ENCODE peak calls at places on chromosomes 1 and 21, in five cellular contexts. One of them, this sample, is unnamed.

GRCh38 chr1:232937741-232938375 is 12.6 kb upstream of the NTPCR start:
- DNase-seq in skeletal muscle cell: no peak
- DNase-seq in stromal cell of bone marrow: no peak
- DNase-seq in stimulated activated CD8-positive, alpha-beta memory T cell treated with anti-CD3 and anti-CD28 coated beads, Interleukin-15, amount 100 ng/mL, for 24 hours: no peak
- DNase-seq in cardiac fibroblast: no peak
- DNase-seq in this sample: no peak

GRCh38 chr1:202192770-202193613 is 607 bp upstream of the LGR6 start:
- DNase-seq in skeletal muscle cell: no peak
- DNase-seq in stromal cell of bone marrow: no peak
- DNase-seq in stimulated activated CD8-positive, alpha-beta memory T cell treated with anti-CD3 and anti-CD28 coated beads, Interleukin-15, amount 100 ng/mL, for 24 hours: peak
- DNase-seq in cardiac fibroblast: peak
- DNase-seq in this sample: peak

GRCh38 chr1:212366901-212367300 is 47.8 kb downstream of the PACC1 start:
- DNase-seq in skeletal muscle cell: no peak
- DNase-seq in stromal cell of bone marrow: peak
- DNase-seq in stimulated activated CD8-positive, alpha-beta memory T cell treated with anti-CD3 and anti-CD28 coated beads, Interleukin-15, amount 100 ng/mL, for 24 hours: no peak
- DNase-seq in cardiac fibroblast: peak
- DNase-seq in this sample: no peak

GRCh38 chr1:21553116-21553926 is 44.1 kb downstream of the ALPL start:
- DNase-seq in skeletal muscle cell: peak
- DNase-seq in stromal cell of bone marrow: no peak
- DNase-seq in stimulated activated CD8-positive, alpha-beta memory T cell treated with anti-CD3 and anti-CD28 coated beads, Interleukin-15, amount 100 ng/mL, for 24 hours: no peak
- DNase-seq in cardiac fibroblast: peak
- DNase-seq in this sample: no peak

GRCh38 chr1:33045814-33046213 is 9.1 kb upstream of the AK2 start:
- DNase-seq in skeletal muscle cell: no peak
- DNase-seq in stromal cell of bone marrow: no peak
- DNase-seq in stimulated activated CD8-positive, alpha-beta memory T cell treated with anti-CD3 and anti-CD28 coated beads, Interleukin-15, amount 100 ng/mL, for 24 hours: no peak
- DNase-seq in cardiac fibroblast: peak
- DNase-seq in this sample: no peak

GRCh38 chr21:41079159-41079558 is 88.8 kb upstream of the BACE2 start:
- DNase-seq in skeletal muscle cell: no peak
- DNase-seq in stromal cell of bone marrow: no peak
- DNase-seq in stimulated activated CD8-positive, alpha-beta memory T cell treated with anti-CD3 and anti-CD28 coated beads, Interleukin-15, amount 100 ng/mL, for 24 hours: no peak
- DNase-seq in cardiac fibroblast: no peak
- DNase-seq in this sample: no peak

GRCh38 chr21:39452207-39452964 is 616 bp downstream of the SH3BGR start:
- DNase-seq in skeletal muscle cell: peak
- DNase-seq in stromal cell of bone marrow: no peak
- DNase-seq in stimulated activated CD8-positive, alpha-beta memory T cell treated with anti-CD3 and anti-CD28 coated beads, Interleukin-15, amount 100 ng/mL, for 24 hours: no peak
- DNase-seq in cardiac fibroblast: peak
- DNase-seq in this sample: no peak

GRCh38 chr1:26468911-26469310 is 3.3 kb upstream of the HMGN2 start:
- DNase-seq in skeletal muscle cell: no peak
- DNase-seq in stromal cell of bone marrow: no peak
- DNase-seq in stimulated activated CD8-positive, alpha-beta memory T cell treated with anti-CD3 and anti-CD28 coated beads, Interleukin-15, amount 100 ng/mL, for 24 hours: no peak
- DNase-seq in cardiac fibroblast: no peak
- DNase-seq in this sample: no peak

GRCh38 chr1:179016694-179017382 is 8.9 kb upstream of the FAM20B start:
- DNase-seq in skeletal muscle cell: peak
- DNase-seq in stromal cell of bone marrow: peak
- DNase-seq in stimulated activated CD8-positive, alpha-beta memory T cell treated with anti-CD3 and anti-CD28 coated beads, Interleukin-15, amount 100 ng/mL, for 24 hours: no peak
- DNase-seq in cardiac fibroblast: peak
- DNase-seq in this sample: no peak

GRCh38 chr21:23401278-23401677 is 2206.0 kb downstream of the MRPL39 start:
- DNase-seq in skeletal muscle cell: no peak
- DNase-seq in stromal cell of bone marrow: no peak
- DNase-seq in stimulated activated CD8-positive, alpha-beta memory T cell treated with anti-CD3 and anti-CD28 coated beads, Interleukin-15, amount 100 ng/mL, for 24 hours: no peak
- DNase-seq in cardiac fibroblast: no peak
- DNase-seq in this sample: no peak

GRCh38 chr1:71240656-71241055 is 159.8 kb upstream of the ZRANB2 start:
- DNase-seq in skeletal muscle cell: peak
- DNase-seq in stromal cell of bone marrow: no peak
- DNase-seq in stimulated activated CD8-positive, alpha-beta memory T cell treated with anti-CD3 and anti-CD28 coated beads, Interleukin-15, amount 100 ng/mL, for 24 hours: no peak
- DNase-seq in cardiac fibroblast: peak
- DNase-seq in this sample: no peak

GRCh38 chr1:15180189-15180588 is 26.6 kb downstream of the TMEM51 start:
- DNase-seq in skeletal muscle cell: no peak
- DNase-seq in stromal cell of bone marrow: no peak
- DNase-seq in stimulated activated CD8-positive, alpha-beta memory T cell treated with anti-CD3 and anti-CD28 coated beads, Interleukin-15, amount 100 ng/mL, for 24 hours: no peak
- DNase-seq in cardiac fibroblast: no peak
- DNase-seq in this sample: no peak

GRCh38 chr1:180540697-180541594 is 17.8 kb upstream of the OVAAL start:
- DNase-seq in skeletal muscle cell: no peak
- DNase-seq in stromal cell of bone marrow: no peak
- DNase-seq in stimulated activated CD8-positive, alpha-beta memory T cell treated with anti-CD3 and anti-CD28 coated beads, Interleukin-15, amount 100 ng/mL, for 24 hours: no peak
- DNase-seq in cardiac fibroblast: peak
- DNase-seq in this sample: no peak

GRCh38 chr1:208461680-208462079 is 217.5 kb upstream of the PLXNA2 start:
- DNase-seq in skeletal muscle cell: no peak
- DNase-seq in stromal cell of bone marrow: no peak
- DNase-seq in stimulated activated CD8-positive, alpha-beta memory T cell treated with anti-CD3 and anti-CD28 coated beads, Interleukin-15, amount 100 ng/mL, for 24 hours: no peak
- DNase-seq in cardiac fibroblast: no peak
- DNase-seq in this sample: no peak

GRCh38 chr1:109644670-109645069 is 11.2 kb upstream of the GSTM4 start:
- DNase-seq in skeletal muscle cell: no peak
- DNase-seq in stromal cell of bone marrow: no peak
- DNase-seq in stimulated activated CD8-positive, alpha-beta memory T cell treated with anti-CD3 and anti-CD28 coated beads, Interleukin-15, amount 100 ng/mL, for 24 hours: no peak
- DNase-seq in cardiac fibroblast: no peak
- DNase-seq in this sample: no peak

GRCh38 chr1:108124622-108125311 is 75.4 kb downstream of the SLC25A24 start:
- DNase-seq in skeletal muscle cell: no peak
- DNase-seq in stromal cell of bone marrow: no peak
- DNase-seq in stimulated activated CD8-positive, alpha-beta memory T cell treated with anti-CD3 and anti-CD28 coated beads, Interleukin-15, amount 100 ng/mL, for 24 hours: no peak
- DNase-seq in cardiac fibroblast: no peak
- DNase-seq in this sample: no peak

GRCh38 chr1:178275553-178275952 is 181.6 kb downstream of the RASAL2 start:
- DNase-seq in skeletal muscle cell: no peak
- DNase-seq in stromal cell of bone marrow: no peak
- DNase-seq in stimulated activated CD8-positive, alpha-beta memory T cell treated with anti-CD3 and anti-CD28 coated beads, Interleukin-15, amount 100 ng/mL, for 24 hours: no peak
- DNase-seq in cardiac fibroblast: peak
- DNase-seq in this sample: no peak

GRCh38 chr1:185559684-185560310 is 174.4 kb upstream of the HMCN1 start:
- DNase-seq in skeletal muscle cell: no peak
- DNase-seq in stromal cell of bone marrow: peak
- DNase-seq in stimulated activated CD8-positive, alpha-beta memory T cell treated with anti-CD3 and anti-CD28 coated beads, Interleukin-15, amount 100 ng/mL, for 24 hours: no peak
- DNase-seq in cardiac fibroblast: peak
- DNase-seq in this sample: peak

GRCh38 chr1:59366352-59366751 is 69.5 kb downstream of the FGGY start:
- DNase-seq in skeletal muscle cell: no peak
- DNase-seq in stromal cell of bone marrow: no peak
- DNase-seq in stimulated activated CD8-positive, alpha-beta memory T cell treated with anti-CD3 and anti-CD28 coated beads, Interleukin-15, amount 100 ng/mL, for 24 hours: no peak
- DNase-seq in cardiac fibroblast: peak
- DNase-seq in this sample: no peak

GRCh38 chr1:204354579-204354978 is 5.2 kb downstream of the PLEKHA6 start:
- DNase-seq in skeletal muscle cell: no peak
- DNase-seq in stromal cell of bone marrow: no peak
- DNase-seq in stimulated activated CD8-positive, alpha-beta memory T cell treated with anti-CD3 and anti-CD28 coated beads, Interleukin-15, amount 100 ng/mL, for 24 hours: no peak
- DNase-seq in cardiac fibroblast: no peak
- DNase-seq in this sample: no peak

GRCh38 chr1:199272107-199272506 is 633.3 kb downstream of the PTPRC start:
- DNase-seq in skeletal muscle cell: peak
- DNase-seq in stromal cell of bone marrow: peak
- DNase-seq in stimulated activated CD8-positive, alpha-beta memory T cell treated with anti-CD3 and anti-CD28 coated beads, Interleukin-15, amount 100 ng/mL, for 24 hours: no peak
- DNase-seq in cardiac fibroblast: peak
- DNase-seq in this sample: no peak

GRCh38 chr1:16430598-16430997 is 6.6 kb downstream of the SPATA21 start:
- DNase-seq in skeletal muscle cell: no peak
- DNase-seq in stromal cell of bone marrow: no peak
- DNase-seq in stimulated activated CD8-positive, alpha-beta memory T cell treated with anti-CD3 and anti-CD28 coated beads, Interleukin-15, amount 100 ng/mL, for 24 hours: no peak
- DNase-seq in cardiac fibroblast: peak
- DNase-seq in this sample: no peak

GRCh38 chr1:115515270-115515669 is 126.5 kb upstream of the VANGL1 start:
- DNase-seq in skeletal muscle cell: no peak
- DNase-seq in stromal cell of bone marrow: no peak
- DNase-seq in stimulated activated CD8-positive, alpha-beta memory T cell treated with anti-CD3 and anti-CD28 coated beads, Interleukin-15, amount 100 ng/mL, for 24 hours: no peak
- DNase-seq in cardiac fibroblast: no peak
- DNase-seq in this sample: no peak

GRCh38 chr1:31596737-31597097 is 20.4 kb downstream of the TINAGL1 start:
- DNase-seq in skeletal muscle cell: no peak
- DNase-seq in stromal cell of bone marrow: no peak
- DNase-seq in stimulated activated CD8-positive, alpha-beta memory T cell treated with anti-CD3 and anti-CD28 coated beads, Interleukin-15, amount 100 ng/mL, for 24 hours: no peak
- DNase-seq in cardiac fibroblast: no peak
- DNase-seq in this sample: no peak

GRCh38 chr1:241401156-241401555 is 44.2 kb upstream of the RGS7 start:
- DNase-seq in skeletal muscle cell: no peak
- DNase-seq in stromal cell of bone marrow: no peak
- DNase-seq in stimulated activated CD8-positive, alpha-beta memory T cell treated with anti-CD3 and anti-CD28 coated beads, Interleukin-15, amount 100 ng/mL, for 24 hours: no peak
- DNase-seq in cardiac fibroblast: peak
- DNase-seq in this sample: no peak

GRCh38 chr1:185152187-185152767 is 4.5 kb downstream of the TRMT1L start:
- DNase-seq in skeletal muscle cell: no peak
- DNase-seq in stromal cell of bone marrow: no peak
- DNase-seq in stimulated activated CD8-positive, alpha-beta memory T cell treated with anti-CD3 and anti-CD28 coated beads, Interleukin-15, amount 100 ng/mL, for 24 hours: no peak
- DNase-seq in cardiac fibroblast: peak
- DNase-seq in this sample: no peak

This sample was measured in T-helper 9 cell.